ENCODE peak calls at places on chromosomes 1 and 21, in four cellular contexts. D is hepatocyte, X is MM.1S, O is SK-N-SH. P is an unnamed sample. For H3K9me3, the result is how much of the 10 kb centered on the place peaks cover.

GRCh38 chr1:181152892-181153633 is 64.6 kb downstream of the IER5 start:
- DNase-seq in D (peak), X (peak), O (peak), P (peak)

GRCh38 chr1:203906932-203907331 is 45.5 kb downstream of the SNRPE start:
- DNase-seq in D (peak), X (no peak), O (no peak), P (no peak)

GRCh38 chr1:21669287-21670058 is at the start of gene RAP1GAP:
- DNase-seq in D (peak), X (no peak), O (peak), P (no peak)

GRCh38 chr1:54574158-54574778 is 26.2 kb downstream of the ACOT11 start:
- DNase-seq in D (no peak), X (no peak), O (no peak), P (no peak)

GRCh38 chr1:154726903-154727302 is 118.9 kb upstream of the ADAR start:
- DNase-seq in D (no peak), X (no peak), O (no peak), P (no peak)

GRCh38 chr1:172325562-172325961 is 94.9 kb upstream of the C1orf105 start:
- DNase-seq in D (peak), X (no peak), O (no peak), P (no peak)

GRCh38 chr1:154810571-154810970 is 59.5 kb downstream of the KCNN3 start:
- DNase-seq in D (no peak), X (no peak), O (no peak), P (no peak)

GRCh38 chr1:215082532-215083407 is at the start of gene KCNK2:
- DNase-seq in D (peak), X (no peak), O (peak), P (no peak)

GRCh38 chr1:229875086-229875485 is 192.0 kb upstream of the GALNT2 start:
- DNase-seq in D (no peak), X (no peak), O (no peak), P (no peak)

GRCh38 chr1:53640696-53641065 is 98.3 kb downstream of the GLIS1 start:
- DNase-seq in D (no peak), X (no peak), O (no peak), P (no peak)

DNA sequence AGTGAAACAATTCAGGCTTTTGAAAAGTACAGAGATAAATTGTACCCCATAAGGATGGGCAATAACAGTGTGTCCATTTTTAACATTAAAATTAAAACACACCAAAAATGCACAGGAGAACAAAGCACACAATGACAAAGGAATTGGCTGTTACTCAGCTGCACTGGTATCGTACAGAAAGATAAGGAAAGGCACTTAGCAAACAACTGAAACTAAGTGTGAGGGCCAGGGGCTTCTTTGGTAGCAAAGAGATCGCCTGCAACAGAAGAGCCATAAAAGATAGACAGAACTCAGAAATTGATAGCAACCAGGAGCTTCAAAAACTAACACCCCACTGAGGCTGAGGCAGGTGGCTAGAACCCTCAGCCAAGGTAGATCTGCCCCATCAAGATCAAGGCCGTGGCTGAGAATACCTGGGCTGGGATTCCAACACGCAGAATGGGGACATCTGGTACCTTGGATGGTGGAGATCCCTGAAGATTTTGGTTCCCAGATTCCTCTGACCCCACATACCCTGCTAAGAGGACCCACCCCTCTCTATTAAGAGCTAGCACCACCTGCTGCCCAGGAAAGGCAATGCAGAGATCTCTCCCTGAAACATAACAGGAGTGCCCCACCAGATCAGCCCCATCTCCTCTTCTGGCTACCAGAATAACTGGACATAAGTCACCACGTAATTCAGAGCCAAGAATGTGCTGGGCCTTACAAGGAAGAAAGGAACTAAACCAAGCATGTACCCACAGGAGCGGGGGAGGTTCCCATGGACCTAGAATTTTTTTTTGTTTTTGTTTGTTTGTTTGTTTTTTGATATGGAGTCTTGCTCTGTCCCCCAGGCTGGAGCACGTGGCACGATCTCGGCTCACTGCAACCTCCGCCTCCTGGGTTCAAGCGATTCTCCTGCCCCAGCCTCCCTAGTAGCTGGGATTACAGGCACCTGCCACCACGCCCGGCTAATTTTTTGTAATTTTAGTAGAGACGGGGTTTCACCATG is 16.2 kb downstream of the PLEKHO1 start:
- DNase-seq in D (peak), X (peak), O (peak), P (peak)
- H3K4me3 ChIP-seq in D (no peak), X (peak), O (no peak), P (no peak)

GRCh38 chr1:19514391-19514831 is 29.1 kb upstream of the CAPZB start:
- DNase-seq in D (no peak), X (no peak), O (no peak), P (no peak)
- TF ChIP-seq EZH2phosphoT487 in D (no peak), X (no peak), O (no peak), P (no peak)

GRCh38 chr1:239363920-239364319 is 22.4 kb upstream of the CHRM3 start:
- DNase-seq in D (no peak), X (no peak), O (no peak), P (no peak)
- H3K9me3 ChIP-seq in D (under half), X (under half), O (under half), P (under half)

GRCh38 chr21:39567180-39567972 is 45.4 kb upstream of the B3GALT5 start:
- DNase-seq in D (no peak), X (no peak), O (no peak), P (no peak)

GRCh38 chr21:39559511-39559910 is 53.2 kb upstream of the B3GALT5 start:
- DNase-seq in D (no peak), X (no peak), O (no peak), P (no peak)

GRCh38 chr21:39564200-39564599 is 48.5 kb upstream of the B3GALT5 start:
- DNase-seq in D (no peak), X (no peak), O (peak), P (no peak)

GRCh38 chr21:39561128-39561527 is 51.6 kb upstream of the B3GALT5 start:
- DNase-seq in D (peak), X (no peak), O (no peak), P (no peak)

DNA sequence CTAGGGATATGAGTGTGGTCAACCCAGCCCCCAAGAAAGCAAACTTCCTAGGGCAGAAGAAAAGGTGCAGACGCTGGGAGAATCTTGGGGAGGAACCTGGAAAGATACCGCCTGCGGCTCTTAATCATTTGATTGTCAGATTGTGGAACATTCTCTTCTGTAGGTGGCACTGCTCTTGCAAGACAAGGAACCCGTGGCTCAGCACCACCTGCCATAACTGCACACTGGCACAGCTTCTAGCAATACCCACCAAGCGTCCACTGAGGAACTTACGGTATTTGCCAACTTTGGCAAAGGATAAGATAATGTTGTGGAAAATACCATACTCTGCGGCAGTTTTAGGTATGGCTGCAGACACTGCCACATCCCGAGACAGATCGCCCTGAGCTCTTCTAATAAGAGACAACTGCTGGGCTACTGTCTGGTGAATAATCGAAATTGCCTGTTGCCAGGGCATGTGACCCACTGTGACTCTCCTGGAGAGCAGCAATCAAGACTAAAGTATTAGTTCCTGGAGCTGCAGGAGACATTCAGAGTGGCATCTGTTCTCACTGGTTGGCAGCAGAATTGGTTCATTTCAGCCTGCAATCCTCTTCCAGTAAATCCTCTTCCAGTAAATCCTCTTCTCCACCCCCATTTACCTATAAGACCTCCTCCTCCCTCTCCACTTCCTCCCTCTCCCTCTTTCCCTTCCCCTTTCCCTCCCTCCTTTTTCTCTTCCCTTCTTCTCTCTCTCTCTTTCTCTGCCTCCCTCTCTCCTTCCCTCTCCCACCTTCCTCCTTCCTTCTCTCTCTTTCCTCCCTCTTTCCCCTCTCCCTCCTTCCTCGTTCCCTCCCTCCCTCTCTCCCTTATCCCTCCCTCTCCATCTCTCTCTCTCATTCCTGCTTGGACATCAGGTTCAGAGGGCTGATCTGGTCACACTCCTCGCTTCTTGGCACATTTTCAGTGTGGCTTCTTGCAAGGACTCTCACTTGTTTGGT is 49.7 kb upstream of the B3GALT5 start:
- DNase-seq in D (no peak), X (no peak), O (no peak), P (no peak)
- H3K4me3 ChIP-seq in D (no peak), X (no peak), O (no peak), P (no peak)

DNA sequence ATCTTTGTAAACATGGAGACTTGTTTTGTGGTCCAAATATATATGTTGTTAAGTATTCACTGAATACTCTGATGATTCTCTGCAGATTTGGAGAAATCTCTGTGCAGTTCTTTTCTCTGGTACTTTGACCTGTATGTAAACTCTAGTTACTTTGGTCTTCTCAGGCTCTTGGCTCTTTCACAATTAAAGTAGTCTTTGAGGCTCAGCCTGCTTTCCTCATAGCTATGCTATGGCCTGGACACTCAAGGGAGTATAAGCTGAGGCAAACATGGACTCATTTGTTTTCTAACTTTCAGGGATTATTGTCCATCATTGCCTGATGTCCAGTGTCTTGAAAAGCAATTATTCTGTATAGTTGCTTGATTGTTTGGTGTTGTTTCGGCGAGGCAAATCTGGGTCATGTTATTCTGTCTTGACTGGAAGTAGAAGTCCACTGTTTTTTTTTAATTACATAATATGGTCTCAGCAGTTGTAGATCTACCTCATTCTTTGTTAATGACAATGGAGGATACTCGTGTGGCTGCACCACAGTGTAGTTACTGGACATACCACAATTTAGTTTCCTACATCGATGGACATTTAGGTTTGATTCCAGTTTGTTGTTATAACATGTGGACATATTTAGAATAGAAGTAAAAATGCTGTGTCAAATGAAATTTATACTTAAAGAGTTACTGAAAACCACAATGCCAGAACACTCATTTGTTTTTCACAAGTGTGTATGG is 9.2 kb downstream of the PTBP2 start:
- DNase-seq in D (peak), X (no peak), O (no peak), P (no peak)
- TF ChIP-seq EZH2phosphoT487 in D (no peak), X (no peak), O (no peak), P (no peak)

DNA sequence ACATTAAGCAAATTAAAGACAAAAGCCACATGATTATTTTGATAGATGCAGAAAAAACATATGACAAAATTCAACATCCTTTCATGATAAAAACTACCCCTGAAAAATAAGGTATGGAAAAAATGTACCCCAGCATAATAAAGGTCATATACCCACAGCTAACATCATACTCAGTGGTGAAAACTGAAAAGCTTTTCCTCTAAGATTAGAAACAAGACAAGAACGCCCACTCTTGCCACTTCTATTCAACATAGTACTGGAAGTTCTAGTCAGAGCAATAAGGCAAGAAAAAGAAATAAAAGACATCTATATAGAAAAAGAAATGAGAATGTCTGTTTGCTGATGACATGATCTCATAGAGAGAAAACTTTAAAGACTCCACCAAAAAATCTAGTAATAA is 20.7 kb downstream of the ERO1B start:
- DNase-seq in D (no peak), X (no peak), O (no peak), P (no peak)
- H3K9me3 ChIP-seq in D (under half), X (under half), O (under half), P (under half)

GRCh38 chr1:202642619-202643291 is 67.5 kb downstream of the SYT2 start:
- DNase-seq in D (no peak), X (no peak), O (peak), P (no peak)
- H3K4me3 ChIP-seq in D (peak), X (peak), O (peak), P (no peak)

DNA sequence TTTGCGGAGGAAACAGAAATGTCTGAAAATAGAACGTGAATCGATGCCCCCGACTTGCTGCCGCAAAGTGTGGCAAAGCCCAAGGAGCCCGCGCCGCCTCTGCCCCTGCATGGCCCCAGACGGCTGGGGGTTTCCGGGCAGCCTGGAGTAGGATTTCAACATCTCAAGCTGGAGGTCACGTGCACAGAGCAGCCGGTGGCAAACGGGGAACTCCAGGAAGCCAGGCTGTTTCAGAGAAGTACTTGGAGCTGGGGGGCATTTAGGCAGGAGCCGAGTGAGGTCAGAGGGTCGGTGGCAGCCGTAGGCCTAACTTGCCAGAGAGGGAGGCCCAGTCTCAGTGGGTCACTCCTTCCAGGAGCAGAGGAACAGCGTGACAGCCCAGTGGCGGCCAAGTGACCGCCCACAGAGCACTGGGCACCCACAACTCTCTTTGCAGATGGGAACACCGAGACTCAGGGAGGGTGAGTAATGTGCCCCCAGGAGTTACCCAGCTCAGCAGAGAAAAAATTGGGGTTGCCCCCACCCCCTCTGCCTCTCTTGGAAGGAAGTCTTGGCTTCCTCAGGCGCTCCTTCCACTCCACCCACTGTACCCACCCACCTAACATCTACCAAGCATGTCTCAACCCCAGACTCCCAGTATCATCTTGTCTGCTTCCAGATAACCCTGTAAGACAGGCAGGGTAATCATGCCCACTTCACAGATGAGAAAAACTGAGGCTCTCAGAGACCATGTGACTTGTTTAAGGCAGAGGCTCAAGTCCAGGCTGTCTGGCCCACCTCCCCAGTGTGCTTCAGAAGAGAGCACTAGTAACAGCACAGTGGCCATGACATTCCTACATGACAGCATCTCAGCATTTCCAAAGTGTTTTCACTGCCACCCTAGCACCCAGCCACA is 179.4 kb downstream of the HIVEP3 start:
- DNase-seq in D (peak), X (no peak), O (no peak), P (no peak)
- TF ChIP-seq EZH2phosphoT487 in D (no peak), X (no peak), O (no peak), P (no peak)

DNA sequence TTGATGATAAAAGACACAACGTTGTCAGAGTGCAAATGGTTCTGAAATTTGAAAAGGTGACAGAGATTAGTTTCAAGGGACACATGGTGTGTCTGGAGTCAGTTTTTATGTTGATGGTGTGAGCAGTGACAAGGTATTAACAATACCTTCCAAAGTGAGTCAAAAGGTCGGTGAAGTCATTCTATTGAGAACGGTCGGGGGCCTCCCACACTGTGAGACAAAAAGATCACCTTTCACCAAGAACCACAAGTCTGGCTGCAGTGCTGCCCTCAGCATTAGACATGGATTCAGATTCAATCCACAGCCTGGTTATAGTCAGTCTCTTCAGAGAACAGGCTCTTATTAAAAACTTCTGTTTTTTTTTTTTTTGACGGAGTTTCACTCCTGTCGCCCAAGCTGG is 26.5 kb downstream of the ZNF124 start:
- DNase-seq in D (no peak), X (no peak), O (no peak), P (no peak)
- H3K9me3 ChIP-seq in D (under half), X (under half), O (under half), P (under half)

GRCh38 chr21:38807987-38808386 is 2.3 kb downstream of the ETS2 start:
- DNase-seq in D (no peak), X (no peak), O (no peak), P (no peak)
- H3K4me3 ChIP-seq in D (peak), X (no peak), O (peak), P (peak)